ENCODE peak calls at places on chromosomes 12 and 14, in six cellular contexts. Z, O, E, X, A and G are unnamed samples.

GRCh38 chr12:124898200-124898950 is 16.1 kb downstream of the UBC start:
- DNase-seq in E (no peak), O (peak; percentile 49), A (no peak), Z (peak; percentile 63), X (peak; percentile 87), G (no peak)

GRCh38 chr12:11650279-11650696 is 814 bp downstream of the ETV6 start:
- DNase-seq in X (no peak), Z (no peak), O (peak; percentile 22), A (no peak), E (no peak), G (no peak)

GRCh38 chr12:109981311-109981710 is 14.9 kb downstream of the GIT2 start:
- DNase-seq in E (no peak), X (no peak), A (no peak), Z (no peak), O (no peak), G (no peak)

GRCh38 chr12:85821759-85822158 is 14.4 kb downstream of the RASSF9 start:
- DNase-seq in E (no peak), Z (peak; percentile 56), X (no peak), O (no peak), A (no peak), G (no peak)

GRCh38 chr12:67268896-67269631 is at the start of gene CAND1:
- DNase-seq in O (peak; percentile 94), E (peak; percentile 70), A (peak; percentile 99), X (peak; percentile 89), Z (peak; percentile 98), G (peak; percentile 69)

GRCh38 chr12:6180300-6181051 is 19.7 kb upstream of the CD9 start:
- DNase-seq in A (no peak), X (no peak), Z (peak; percentile 76), E (no peak), O (no peak), G (no peak)

GRCh38 chr12:24901975-24902461 is 46.9 kb downstream of the BCAT1 start:
- DNase-seq in E (no peak), X (peak; percentile 75), A (no peak), Z (no peak), O (no peak), G (no peak)

GRCh38 chr12:63052696-63053095 is 98.3 kb downstream of the AVPR1A start:
- DNase-seq in A (no peak), O (no peak), E (no peak), X (no peak), Z (no peak), G (no peak)

GRCh38 chr12:48997719-48998496 is 1.3 kb downstream of the DDN start:
- DNase-seq in O (peak; percentile 79), E (peak; percentile 89), Z (no peak), A (no peak), X (peak; percentile 84), G (peak; percentile 86)

GRCh38 chr12:6070472-6071257 is 53.8 kb downstream of the VWF start:
- DNase-seq in A (no peak), O (no peak), Z (peak; percentile 75), X (no peak), E (no peak), G (no peak)

GRCh38 chr14:72401632-72402428 is 469.6 kb downstream of the RGS6 start:
- DNase-seq in O (no peak), Z (no peak), A (no peak), X (no peak), E (no peak), G (no peak)

GRCh38 chr14:32458720-32459119 is 129.6 kb downstream of the AKAP6 start:
- DNase-seq in Z (no peak), X (no peak), E (no peak), O (no peak), A (no peak), G (no peak)
- TF ChIP-seq TAF1 in Z (no peak), X (no peak), E (no peak), O (no peak), A (no peak), G (no peak)

GRCh38 chr14:93982684-93983007 is 6.3 kb upstream of the ASB2 start:
- DNase-seq in A (no peak), E (no peak), Z (no peak), X (no peak), O (no peak), G (no peak)

GRCh38 chr14:93981316-93981715 is 4.9 kb upstream of the ASB2 start:
- DNase-seq in E (no peak), A (no peak), X (no peak), O (no peak), Z (no peak), G (no peak)

GRCh38 chr14:93984070-93984469 is 7.7 kb upstream of the ASB2 start:
- DNase-seq in X (no peak), E (no peak), O (no peak), A (no peak), Z (no peak), G (no peak)

GRCh38 chr14:93980464-93981201 is 4.3 kb upstream of the ASB2 start:
- DNase-seq in E (no peak), O (no peak), A (no peak), X (no peak), Z (no peak), G (no peak)

DNA sequence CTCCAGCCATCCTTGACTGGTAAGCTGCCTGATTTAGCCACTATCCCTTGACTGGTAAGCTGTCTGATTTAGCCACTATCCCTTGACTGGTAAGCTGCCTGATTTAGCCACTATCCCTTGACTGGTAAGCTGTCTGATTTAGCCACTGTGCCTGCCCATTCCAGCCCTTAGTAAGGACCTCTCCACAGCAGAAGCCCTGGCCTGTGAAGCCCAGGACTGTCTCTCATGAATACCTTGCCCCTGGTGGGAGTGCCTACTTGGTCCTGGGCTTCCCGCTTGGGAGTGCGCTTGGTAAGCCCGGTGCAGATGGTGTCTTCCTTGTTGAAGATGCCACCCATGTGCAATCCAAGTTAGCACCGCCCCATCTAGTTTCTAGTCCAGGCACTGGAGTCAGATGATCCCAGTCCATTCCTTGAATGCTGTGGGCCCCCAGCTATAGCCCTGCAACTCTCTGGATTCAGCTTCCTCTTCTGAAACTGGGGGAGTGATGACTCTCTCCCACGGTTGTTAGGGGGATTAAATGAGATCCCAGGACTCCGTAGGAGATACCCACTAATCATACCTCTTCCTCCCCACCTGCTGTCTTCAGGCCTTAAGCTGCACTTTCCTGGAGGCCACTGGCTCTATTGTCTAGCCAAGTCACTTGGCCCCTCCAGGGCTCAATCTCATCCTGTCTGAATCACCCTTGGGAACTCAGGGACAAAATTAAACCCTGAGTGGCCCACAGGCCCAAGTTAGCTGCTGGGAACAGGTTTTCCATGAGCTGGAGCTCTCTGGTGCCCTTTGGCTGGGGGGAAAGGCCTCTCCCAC is 5.7 kb upstream of the ASB2 start:
- DNase-seq in E (no peak), O (no peak), X (no peak), Z (no peak), A (no peak), G (no peak)
- TF ChIP-seq POLR2A in E (no peak), O (no peak), X (no peak), Z (no peak), A (no peak), G (no peak)

GRCh38 chr12:60035835-60036234 is 440.0 kb downstream of the SLC16A7 start:
- DNase-seq in E (no peak), X (no peak), O (no peak), Z (no peak), A (no peak), G (no peak)
- TF ChIP-seq POLR2AphosphoS5 in E (no peak), X (no peak), O (no peak), Z (no peak), A (no peak), G (no peak)

DNA sequence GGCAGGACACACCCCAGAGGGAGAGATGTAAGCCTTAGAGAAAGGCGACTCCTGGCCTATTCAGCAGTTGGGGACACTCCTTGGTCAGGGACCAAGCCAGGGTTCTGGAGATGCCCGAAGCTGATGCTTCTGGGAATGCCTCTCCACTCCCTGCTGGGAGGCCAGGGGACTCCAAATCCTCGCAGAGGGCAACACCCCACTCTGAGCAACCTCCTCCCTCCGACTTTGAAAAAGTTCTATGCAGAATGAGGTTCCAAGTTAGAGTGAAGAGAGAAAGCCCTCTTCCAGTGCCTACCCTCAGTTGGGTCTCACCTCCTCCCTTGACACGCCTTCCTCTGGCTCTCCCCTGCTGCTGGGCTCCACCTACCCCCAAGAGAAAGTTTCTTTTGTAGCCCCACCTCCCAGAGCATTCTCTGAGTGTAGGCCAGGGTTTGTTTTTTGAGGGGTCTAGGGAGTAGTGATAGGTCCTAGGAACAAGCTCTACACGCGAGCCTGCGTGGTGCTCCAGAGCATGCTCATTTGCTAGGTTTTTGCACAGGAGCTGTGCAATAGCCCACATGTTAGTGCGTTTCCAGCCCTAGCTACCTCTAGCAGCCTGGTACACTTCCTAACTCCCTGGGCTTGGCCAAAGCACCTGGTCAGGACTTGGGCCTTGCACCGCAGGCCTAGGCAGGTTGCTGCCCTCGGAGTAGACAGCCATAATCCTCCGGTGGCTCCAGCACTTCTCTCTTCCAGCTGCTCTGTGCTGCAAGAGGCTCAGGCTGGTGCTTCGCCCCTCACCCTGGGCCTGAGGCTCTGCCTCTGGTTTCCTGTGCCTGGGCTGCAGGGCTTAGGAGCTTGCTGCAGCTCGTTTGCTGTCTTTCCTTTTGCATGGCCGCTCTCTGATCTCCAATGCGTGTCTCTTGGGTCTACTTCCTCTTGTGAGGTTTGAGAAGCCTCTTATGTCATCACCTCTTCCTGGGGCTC is 590 bp upstream of the CEBPE start:
- DNase-seq in A (no peak), X (no peak), O (no peak), E (peak; percentile 54), Z (no peak), G (peak; percentile 59)
- TF ChIP-seq TAF1 in A (no peak), X (no peak), O (no peak), E (no peak), Z (no peak), G (peak; percentile 20)

DNA sequence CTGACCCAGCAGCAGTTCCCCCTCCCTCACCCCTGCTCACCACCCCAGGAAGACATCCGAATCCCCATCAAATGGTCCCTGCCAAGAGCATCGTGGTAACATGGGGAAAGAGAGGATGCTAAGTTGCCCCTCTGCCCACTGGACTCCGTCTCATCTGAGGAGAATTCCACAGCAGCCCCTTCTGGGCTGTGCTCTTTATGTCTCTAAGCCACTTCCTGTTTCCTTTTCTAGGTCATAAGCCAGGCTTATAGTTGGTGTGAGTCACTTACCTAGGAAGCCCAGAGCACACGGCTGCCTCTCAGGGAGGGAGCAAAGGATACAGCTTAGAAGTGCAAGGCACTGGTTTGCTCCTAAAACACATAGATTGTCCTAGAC is 76.0 kb downstream of the VCPKMT start:
- DNase-seq in X (no peak), Z (peak; percentile 39), E (no peak), A (no peak), O (no peak), G (no peak)
- TF ChIP-seq POLR2A in X (no peak), Z (no peak), E (peak; percentile 68), A (no peak), O (no peak), G (no peak)

GRCh38 chr14:103223818-103224352 is 100.6 kb downstream of the TNFAIP2 start:
- DNase-seq in X (no peak), O (no peak), E (no peak), Z (no peak), A (no peak), G (no peak)

GRCh38 chr14:103220982-103221641 is 97.9 kb downstream of the TNFAIP2 start:
- DNase-seq in A (no peak), Z (no peak), O (no peak), E (no peak), X (no peak), G (no peak)

GRCh38 chr14:103224996-103225874 is 102.0 kb downstream of the TNFAIP2 start:
- DNase-seq in Z (no peak), O (no peak), A (no peak), X (no peak), E (no peak), G (no peak)

GRCh38 chr14:103220134-103220981 is 97.1 kb downstream of the TNFAIP2 start:
- DNase-seq in A (no peak), Z (no peak), X (no peak), O (no peak), E (no peak), G (no peak)

GRCh38 chr14:103221781-103222358 is 98.6 kb downstream of the TNFAIP2 start:
- DNase-seq in X (no peak), E (no peak), O (no peak), A (no peak), Z (no peak), G (no peak)
- TF ChIP-seq POLR2AphosphoS5 in X (no peak), E (no peak), O (no peak), A (no peak), Z (no peak), G (no peak)